ENCODE peak calls at places on chromosomes 13 and 19, in nine cellular contexts. One of them, this sample, is unnamed.

GRCh38 chr19:14072535-14073231 is at the start of gene MISP3:
- DNase-seq in Peyer's patch: peak
- DNase-seq in thyroid gland: peak
- DNase-seq in tibial nerve: no peak
- DNase-seq in NB4: peak
- DNase-seq in upper lobe of left lung: peak
- DNase-seq in breast epithelium: no peak
- DNase-seq in heart left ventricle: peak
- DNase-seq in endothelial cell of umbilical vein: peak
- DNase-seq in this sample: no peak

GRCh38 chr13:106998664-106999063 is 430.7 kb upstream of the ARGLU1 start:
- DNase-seq in Peyer's patch: no peak
- DNase-seq in thyroid gland: no peak
- DNase-seq in tibial nerve: no peak
- DNase-seq in NB4: no peak
- DNase-seq in upper lobe of left lung: no peak
- DNase-seq in breast epithelium: no peak
- DNase-seq in heart left ventricle: no peak
- DNase-seq in endothelial cell of umbilical vein: no peak
- DNase-seq in this sample: no peak

GRCh38 chr13:73922728-73923393 is 211.3 kb downstream of the KLF12 start:
- DNase-seq in Peyer's patch: no peak
- DNase-seq in thyroid gland: no peak
- DNase-seq in tibial nerve: no peak
- DNase-seq in NB4: no peak
- DNase-seq in upper lobe of left lung: no peak
- DNase-seq in breast epithelium: no peak
- DNase-seq in heart left ventricle: no peak
- DNase-seq in endothelial cell of umbilical vein: no peak
- DNase-seq in this sample: no peak

GRCh38 chr19:47458672-47459071 is 13.0 kb downstream of the SLC8A2 start:
- DNase-seq in Peyer's patch: no peak
- DNase-seq in thyroid gland: no peak
- DNase-seq in tibial nerve: no peak
- DNase-seq in NB4: no peak
- DNase-seq in upper lobe of left lung: no peak
- DNase-seq in breast epithelium: no peak
- DNase-seq in heart left ventricle: no peak
- DNase-seq in endothelial cell of umbilical vein: no peak
- DNase-seq in this sample: no peak

GRCh38 chr19:58518261-58519086 is 1.1 kb downstream of the ZBTB45 start:
- DNase-seq in Peyer's patch: no peak
- DNase-seq in thyroid gland: no peak
- DNase-seq in tibial nerve: no peak
- DNase-seq in NB4: peak
- DNase-seq in upper lobe of left lung: no peak
- DNase-seq in breast epithelium: no peak
- DNase-seq in heart left ventricle: no peak
- DNase-seq in endothelial cell of umbilical vein: no peak
- DNase-seq in this sample: peak

GRCh38 chr13:51978836-51979556 is 32.3 kb downstream of the ATP7B start:
- DNase-seq in Peyer's patch: peak
- DNase-seq in thyroid gland: no peak
- DNase-seq in tibial nerve: no peak
- DNase-seq in NB4: peak
- DNase-seq in upper lobe of left lung: no peak
- DNase-seq in breast epithelium: no peak
- DNase-seq in heart left ventricle: no peak
- DNase-seq in endothelial cell of umbilical vein: no peak
- DNase-seq in this sample: no peak

GRCh38 chr19:53511933-53512374 is 26.0 kb upstream of the ZNF331 start:
- DNase-seq in Peyer's patch: peak
- DNase-seq in thyroid gland: peak
- DNase-seq in tibial nerve: peak
- DNase-seq in NB4: peak
- DNase-seq in upper lobe of left lung: peak
- DNase-seq in breast epithelium: peak
- DNase-seq in heart left ventricle: peak
- DNase-seq in endothelial cell of umbilical vein: peak
- DNase-seq in this sample: no peak

GRCh38 chr19:46913852-46914430 is 53.1 kb downstream of the ARHGAP35 start:
- DNase-seq in Peyer's patch: no peak
- DNase-seq in thyroid gland: no peak
- DNase-seq in tibial nerve: no peak
- DNase-seq in NB4: peak
- DNase-seq in upper lobe of left lung: no peak
- DNase-seq in breast epithelium: no peak
- DNase-seq in heart left ventricle: no peak
- DNase-seq in endothelial cell of umbilical vein: peak
- DNase-seq in this sample: no peak

GRCh38 chr13:45925151-45925550 is 73.6 kb upstream of the SIAH3 start:
- DNase-seq in Peyer's patch: no peak
- DNase-seq in thyroid gland: no peak
- DNase-seq in tibial nerve: no peak
- DNase-seq in NB4: peak
- DNase-seq in upper lobe of left lung: no peak
- DNase-seq in breast epithelium: no peak
- DNase-seq in heart left ventricle: no peak
- DNase-seq in endothelial cell of umbilical vein: peak
- DNase-seq in this sample: no peak

GRCh38 chr19:41501854-41502253 is 58.9 kb downstream of the ERICH4 start:
- DNase-seq in Peyer's patch: no peak
- DNase-seq in thyroid gland: no peak
- DNase-seq in tibial nerve: no peak
- DNase-seq in NB4: no peak
- DNase-seq in upper lobe of left lung: no peak
- DNase-seq in breast epithelium: no peak
- DNase-seq in heart left ventricle: no peak
- DNase-seq in endothelial cell of umbilical vein: no peak
- DNase-seq in this sample: no peak

GRCh38 chr13:23701646-23702045 is 131.4 kb downstream of the TNFRSF19 start:
- DNase-seq in Peyer's patch: peak
- DNase-seq in thyroid gland: peak
- DNase-seq in tibial nerve: peak
- DNase-seq in NB4: no peak
- DNase-seq in upper lobe of left lung: peak
- DNase-seq in breast epithelium: peak
- DNase-seq in heart left ventricle: peak
- DNase-seq in endothelial cell of umbilical vein: no peak
- DNase-seq in this sample: peak

GRCh38 chr13:48862572-48862971 is 113.1 kb upstream of the FNDC3A start:
- DNase-seq in Peyer's patch: no peak
- DNase-seq in thyroid gland: no peak
- DNase-seq in tibial nerve: peak
- DNase-seq in NB4: peak
- DNase-seq in upper lobe of left lung: no peak
- DNase-seq in breast epithelium: no peak
- DNase-seq in heart left ventricle: no peak
- DNase-seq in endothelial cell of umbilical vein: no peak
- DNase-seq in this sample: no peak

GRCh38 chr19:32415246-32415645 is 9.7 kb downstream of the DPY19L3 start:
- DNase-seq in Peyer's patch: no peak
- DNase-seq in thyroid gland: no peak
- DNase-seq in tibial nerve: no peak
- DNase-seq in NB4: no peak
- DNase-seq in upper lobe of left lung: no peak
- DNase-seq in breast epithelium: no peak
- DNase-seq in heart left ventricle: no peak
- DNase-seq in endothelial cell of umbilical vein: no peak
- DNase-seq in this sample: no peak

GRCh38 chr19:29779921-29780320 is 31.9 kb upstream of the CCNE1 start:
- DNase-seq in Peyer's patch: no peak
- DNase-seq in thyroid gland: no peak
- DNase-seq in tibial nerve: no peak
- DNase-seq in NB4: peak
- DNase-seq in upper lobe of left lung: no peak
- DNase-seq in breast epithelium: no peak
- DNase-seq in heart left ventricle: no peak
- DNase-seq in endothelial cell of umbilical vein: no peak
- DNase-seq in this sample: no peak

GRCh38 chr13:59533561-59534337 is 630.0 kb downstream of the DIAPH3 start:
- DNase-seq in Peyer's patch: no peak
- DNase-seq in thyroid gland: no peak
- DNase-seq in tibial nerve: no peak
- DNase-seq in NB4: no peak
- DNase-seq in upper lobe of left lung: no peak
- DNase-seq in breast epithelium: no peak
- DNase-seq in heart left ventricle: no peak
- DNase-seq in endothelial cell of umbilical vein: peak
- DNase-seq in this sample: no peak

GRCh38 chr13:98187862-98188261 is 10.8 kb upstream of the RNF113B start:
- DNase-seq in Peyer's patch: no peak
- DNase-seq in thyroid gland: peak
- DNase-seq in tibial nerve: no peak
- DNase-seq in NB4: no peak
- DNase-seq in upper lobe of left lung: no peak
- DNase-seq in breast epithelium: no peak
- DNase-seq in heart left ventricle: no peak
- DNase-seq in endothelial cell of umbilical vein: no peak
- DNase-seq in this sample: no peak

DNA sequence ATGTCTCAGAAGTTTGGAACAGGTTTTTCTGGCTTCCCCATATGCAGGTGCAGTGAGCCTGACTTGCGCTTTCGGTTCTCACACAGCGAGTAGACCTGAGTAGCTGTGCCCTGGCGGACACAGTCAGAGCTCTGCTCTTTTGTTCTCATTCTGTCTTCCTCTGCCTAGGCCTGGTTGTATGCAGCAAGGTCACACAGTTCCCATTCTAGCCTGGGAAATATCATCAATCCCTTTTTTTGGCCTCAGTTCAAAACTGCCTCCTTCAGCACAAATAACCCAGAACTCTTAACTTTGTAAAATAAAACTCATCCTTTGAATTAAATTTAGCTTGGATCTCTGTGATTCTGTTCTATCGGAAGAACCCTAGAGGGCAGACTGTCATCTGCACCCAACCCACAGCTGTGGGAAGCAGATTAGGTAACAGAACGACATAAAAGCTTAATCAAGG is 10.2 kb downstream of the OXGR1 start:
- DNase-seq in Peyer's patch: peak
- DNase-seq in thyroid gland: peak
- DNase-seq in tibial nerve: peak
- DNase-seq in NB4: no peak
- DNase-seq in upper lobe of left lung: no peak
- DNase-seq in breast epithelium: peak
- DNase-seq in heart left ventricle: peak
- DNase-seq in endothelial cell of umbilical vein: peak
- DNase-seq in this sample: peak
- H3K4me3 ChIP-seq in Peyer's patch: no peak
- H3K4me3 ChIP-seq in thyroid gland: no peak
- H3K4me3 ChIP-seq in tibial nerve: peak
- H3K4me3 ChIP-seq in NB4: no peak
- H3K4me3 ChIP-seq in upper lobe of left lung: no peak
- H3K4me3 ChIP-seq in breast epithelium: peak
- H3K4me3 ChIP-seq in heart left ventricle: no peak
- H3K4me3 ChIP-seq in endothelial cell of umbilical vein: peak
- H3K4me3 ChIP-seq in this sample: no peak

DNA sequence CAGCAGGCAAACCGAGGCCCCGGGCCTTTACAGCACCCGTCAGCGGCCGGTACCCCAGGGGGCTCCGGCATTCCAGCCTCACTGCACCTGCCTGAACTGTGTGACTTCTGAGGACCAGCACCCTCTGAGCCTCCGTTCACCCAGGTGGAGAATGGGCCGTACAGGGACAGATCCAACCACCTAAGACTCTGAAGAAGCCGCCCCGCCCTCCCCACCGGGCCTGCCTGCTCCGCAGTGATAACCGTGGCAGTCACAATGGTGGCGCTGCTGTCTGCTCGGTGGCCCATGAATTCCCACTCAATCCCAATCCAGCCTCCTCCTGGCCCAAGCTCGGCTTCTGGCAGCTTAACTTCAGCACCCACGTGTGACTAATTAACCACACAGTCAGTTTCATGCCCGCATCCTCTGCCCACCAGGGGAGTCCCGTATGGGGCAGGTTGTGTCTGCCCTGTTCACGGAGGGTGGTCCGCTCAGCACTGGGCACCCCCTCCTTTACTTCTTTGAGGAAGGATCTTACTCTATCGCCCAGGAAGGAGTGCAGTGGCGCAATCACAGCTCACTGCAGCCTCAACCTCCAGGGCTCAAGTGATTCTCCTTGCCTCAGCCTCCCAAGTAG is 3.4 kb downstream of the TCF3 start:
- DNase-seq in Peyer's patch: peak
- DNase-seq in thyroid gland: peak
- DNase-seq in tibial nerve: no peak
- DNase-seq in NB4: no peak
- DNase-seq in upper lobe of left lung: peak
- DNase-seq in breast epithelium: no peak
- DNase-seq in heart left ventricle: no peak
- DNase-seq in endothelial cell of umbilical vein: no peak
- DNase-seq in this sample: no peak
- TF ChIP-seq CTCF in Peyer's patch: no peak
- TF ChIP-seq CTCF in thyroid gland: no peak
- TF ChIP-seq CTCF in tibial nerve: no peak
- TF ChIP-seq CTCF in NB4: no peak
- TF ChIP-seq CTCF in upper lobe of left lung: no peak
- TF ChIP-seq CTCF in breast epithelium: no peak
- TF ChIP-seq CTCF in heart left ventricle: no peak
- TF ChIP-seq CTCF in endothelial cell of umbilical vein: no peak
- TF ChIP-seq CTCF in this sample: no peak

GRCh38 chr19:11064831-11065303 is 24.4 kb upstream of the LDLR start:
- DNase-seq in Peyer's patch: no peak
- DNase-seq in thyroid gland: peak
- DNase-seq in tibial nerve: no peak
- DNase-seq in NB4: no peak
- DNase-seq in upper lobe of left lung: no peak
- DNase-seq in breast epithelium: no peak
- DNase-seq in heart left ventricle: no peak
- DNase-seq in endothelial cell of umbilical vein: no peak
- DNase-seq in this sample: no peak
- TF ChIP-seq POLR2A in Peyer's patch: no peak
- TF ChIP-seq POLR2A in thyroid gland: no peak
- TF ChIP-seq POLR2A in tibial nerve: no peak
- TF ChIP-seq POLR2A in NB4: no peak
- TF ChIP-seq POLR2A in upper lobe of left lung: no peak
- TF ChIP-seq POLR2A in breast epithelium: no peak
- TF ChIP-seq POLR2A in heart left ventricle: no peak
- TF ChIP-seq POLR2A in endothelial cell of umbilical vein: no peak
- TF ChIP-seq POLR2A in this sample: no peak

GRCh38 chr19:38830039-38830733 is 1.4 kb downstream of the ECH1 start:
- DNase-seq in Peyer's patch: no peak
- DNase-seq in thyroid gland: no peak
- DNase-seq in tibial nerve: no peak
- DNase-seq in NB4: no peak
- DNase-seq in upper lobe of left lung: no peak
- DNase-seq in breast epithelium: no peak
- DNase-seq in heart left ventricle: no peak
- DNase-seq in endothelial cell of umbilical vein: no peak
- DNase-seq in this sample: no peak
- H3K4me3 ChIP-seq in Peyer's patch: peak
- H3K4me3 ChIP-seq in thyroid gland: no peak
- H3K4me3 ChIP-seq in tibial nerve: no peak
- H3K4me3 ChIP-seq in NB4: no peak
- H3K4me3 ChIP-seq in upper lobe of left lung: no peak
- H3K4me3 ChIP-seq in breast epithelium: peak
- H3K4me3 ChIP-seq in heart left ventricle: peak
- H3K4me3 ChIP-seq in endothelial cell of umbilical vein: no peak
- H3K4me3 ChIP-seq in this sample: no peak

This sample was measured in lower leg skin.